ENCODE peak calls at places on chromosomes 12 and 14, in nine cellular contexts. One of them, this sample, is unnamed.

GRCh38 chr12:101018540-101018939 is 191.5 kb downstream of the SLC5A8 start:
- DNase-seq in NCI-H510A treated with DMSO at 0.1 percent for 48 hours: no peak
- DNase-seq in A172: peak
- DNase-seq in myocyte: peak
- DNase-seq in MCF 10A: peak
- DNase-seq in NCI-H748 treated with DMSO at 0.1 percent for 48 hours: no peak
- DNase-seq in mesothelial cell of epicardium: no peak
- DNase-seq in thoracic aorta: no peak
- DNase-seq in COLO829: no peak
- DNase-seq in this sample: no peak

GRCh38 chr14:64841121-64841611 is 38.5 kb downstream of the SPTB start:
- DNase-seq in COLO829: no peak
- DNase-seq in myocyte: peak
- DNase-seq in MCF 10A: peak
- DNase-seq in A172: peak
- DNase-seq in NCI-H510A treated with DMSO at 0.1 percent for 48 hours: no peak
- DNase-seq in NCI-H748 treated with DMSO at 0.1 percent for 48 hours: no peak
- DNase-seq in thoracic aorta: no peak
- DNase-seq in mesothelial cell of epicardium: no peak
- DNase-seq in this sample: no peak

GRCh38 chr12:94872007-94872653 is 131.4 kb downstream of the NDUFA12 start:
- DNase-seq in MCF 10A: no peak
- DNase-seq in A172: no peak
- DNase-seq in mesothelial cell of epicardium: no peak
- DNase-seq in NCI-H748 treated with DMSO at 0.1 percent for 48 hours: no peak
- DNase-seq in myocyte: no peak
- DNase-seq in NCI-H510A treated with DMSO at 0.1 percent for 48 hours: no peak
- DNase-seq in thoracic aorta: no peak
- DNase-seq in COLO829: no peak
- DNase-seq in this sample: no peak

GRCh38 chr14:103105580-103106168 is 11.1 kb downstream of the EXOC3L4 start:
- DNase-seq in thoracic aorta: no peak
- DNase-seq in MCF 10A: no peak
- DNase-seq in A172: no peak
- DNase-seq in myocyte: peak
- DNase-seq in mesothelial cell of epicardium: no peak
- DNase-seq in NCI-H510A treated with DMSO at 0.1 percent for 48 hours: peak
- DNase-seq in NCI-H748 treated with DMSO at 0.1 percent for 48 hours: no peak
- DNase-seq in COLO829: no peak
- DNase-seq in this sample: no peak

GRCh38 chr12:26683443-26683842 is 149.6 kb downstream of the ITPR2 start:
- DNase-seq in A172: no peak
- DNase-seq in thoracic aorta: no peak
- DNase-seq in COLO829: no peak
- DNase-seq in MCF 10A: no peak
- DNase-seq in mesothelial cell of epicardium: no peak
- DNase-seq in NCI-H510A treated with DMSO at 0.1 percent for 48 hours: no peak
- DNase-seq in NCI-H748 treated with DMSO at 0.1 percent for 48 hours: no peak
- DNase-seq in myocyte: no peak
- DNase-seq in this sample: no peak

GRCh38 chr12:13835657-13836056 is 145.7 kb downstream of the GRIN2B start:
- DNase-seq in mesothelial cell of epicardium: no peak
- DNase-seq in NCI-H510A treated with DMSO at 0.1 percent for 48 hours: no peak
- DNase-seq in COLO829: no peak
- DNase-seq in thoracic aorta: no peak
- DNase-seq in MCF 10A: no peak
- DNase-seq in myocyte: no peak
- DNase-seq in A172: no peak
- DNase-seq in NCI-H748 treated with DMSO at 0.1 percent for 48 hours: no peak
- DNase-seq in this sample: no peak

GRCh38 chr12:2855546-2855945 is 1.3 kb downstream of the TEX52 start:
- DNase-seq in NCI-H748 treated with DMSO at 0.1 percent for 48 hours: no peak
- DNase-seq in myocyte: no peak
- DNase-seq in MCF 10A: no peak
- DNase-seq in NCI-H510A treated with DMSO at 0.1 percent for 48 hours: no peak
- DNase-seq in A172: no peak
- DNase-seq in mesothelial cell of epicardium: no peak
- DNase-seq in COLO829: no peak
- DNase-seq in thoracic aorta: no peak
- DNase-seq in this sample: no peak

GRCh38 chr12:52452101-52452500 is at the start of gene KRT6B:
- DNase-seq in thoracic aorta: no peak
- DNase-seq in mesothelial cell of epicardium: no peak
- DNase-seq in NCI-H748 treated with DMSO at 0.1 percent for 48 hours: no peak
- DNase-seq in COLO829: peak
- DNase-seq in NCI-H510A treated with DMSO at 0.1 percent for 48 hours: no peak
- DNase-seq in myocyte: no peak
- DNase-seq in MCF 10A: peak
- DNase-seq in A172: no peak
- DNase-seq in this sample: no peak

GRCh38 chr14:72663956-72664650 is 229.8 kb downstream of the DPF3 start:
- DNase-seq in COLO829: no peak
- DNase-seq in NCI-H748 treated with DMSO at 0.1 percent for 48 hours: no peak
- DNase-seq in A172: no peak
- DNase-seq in MCF 10A: no peak
- DNase-seq in myocyte: no peak
- DNase-seq in thoracic aorta: no peak
- DNase-seq in NCI-H510A treated with DMSO at 0.1 percent for 48 hours: no peak
- DNase-seq in mesothelial cell of epicardium: no peak
- DNase-seq in this sample: no peak

GRCh38 chr14:61690982-61691381 is 4.3 kb upstream of the HIF1A start:
- DNase-seq in COLO829: no peak
- DNase-seq in myocyte: no peak
- DNase-seq in NCI-H748 treated with DMSO at 0.1 percent for 48 hours: no peak
- DNase-seq in thoracic aorta: no peak
- DNase-seq in MCF 10A: no peak
- DNase-seq in NCI-H510A treated with DMSO at 0.1 percent for 48 hours: no peak
- DNase-seq in mesothelial cell of epicardium: no peak
- DNase-seq in A172: no peak
- DNase-seq in this sample: no peak

GRCh38 chr12:85059594-85059993 is 23.4 kb downstream of the LRRIQ1 start:
- DNase-seq in NCI-H748 treated with DMSO at 0.1 percent for 48 hours: no peak
- DNase-seq in myocyte: no peak
- DNase-seq in NCI-H510A treated with DMSO at 0.1 percent for 48 hours: no peak
- DNase-seq in A172: no peak
- DNase-seq in MCF 10A: no peak
- DNase-seq in mesothelial cell of epicardium: no peak
- DNase-seq in COLO829: no peak
- DNase-seq in thoracic aorta: no peak
- DNase-seq in this sample: no peak

GRCh38 chr12:126798449-126798848 is 1468.5 kb upstream of the TMEM132C start:
- DNase-seq in NCI-H748 treated with DMSO at 0.1 percent for 48 hours: no peak
- DNase-seq in A172: no peak
- DNase-seq in thoracic aorta: no peak
- DNase-seq in COLO829: no peak
- DNase-seq in NCI-H510A treated with DMSO at 0.1 percent for 48 hours: no peak
- DNase-seq in myocyte: no peak
- DNase-seq in mesothelial cell of epicardium: no peak
- DNase-seq in MCF 10A: no peak
- DNase-seq in this sample: no peak

GRCh38 chr12:89468017-89468416 is 56.6 kb downstream of the GALNT4 start:
- DNase-seq in myocyte: no peak
- DNase-seq in COLO829: no peak
- DNase-seq in mesothelial cell of epicardium: no peak
- DNase-seq in A172: no peak
- DNase-seq in thoracic aorta: no peak
- DNase-seq in NCI-H510A treated with DMSO at 0.1 percent for 48 hours: no peak
- DNase-seq in MCF 10A: no peak
- DNase-seq in NCI-H748 treated with DMSO at 0.1 percent for 48 hours: no peak
- DNase-seq in this sample: no peak